ENCODE peak calls at places on chromosomes 16 and 17, in four cellular contexts. L is NT2/D1, I is renal cortical epithelial cell, H is KBM-7. S is an unnamed sample.

GRCh38 chr17:82627827-82628226 is 20.4 kb downstream of the WDR45B start:
- DNase-seq in L (no peak), I (no peak), H (peak; percentile 82), S (no peak)

GRCh38 chr17:50699410-50699809 is 8.3 kb downstream of the ANKRD40 start:
- DNase-seq in I (peak; percentile 33), L (no peak), H (no peak), S (no peak)

GRCh38 chr16:10120953-10121352 is 61.3 kb downstream of the GRIN2A start:
- DNase-seq in L (no peak), I (no peak), H (no peak), S (no peak)

GRCh38 chr17:81444610-81445339 is 49.5 kb downstream of the BAHCC1 start:
- DNase-seq in H (no peak), I (no peak), L (no peak), S (no peak)

GRCh38 chr17:73309727-73310555 is 1.9 kb downstream of the CDC42EP4 start:
- DNase-seq in I (no peak), H (peak; percentile 25), L (no peak), S (no peak)

GRCh38 chr16:2270070-2270462 is 2.1 kb upstream of the RNPS1 start:
- DNase-seq in I (no peak), H (no peak), L (no peak), S (no peak)

GRCh38 chr16:25134306-25134705 is 22.8 kb downstream of the LCMT1 start:
- DNase-seq in I (peak; percentile 48), H (peak; percentile 95), L (no peak), S (no peak)

GRCh38 chr17:40075216-40076100 is 12.7 kb downstream of the THRA start:
- DNase-seq in H (peak; percentile 78), I (peak; percentile 67), L (peak; percentile 69), S (peak; percentile 75)

GRCh38 chr17:3905017-3905486 is 11.2 kb downstream of the P2RX1 start:
- DNase-seq in L (no peak), I (no peak), H (no peak), S (no peak)

GRCh38 chr17:3007651-3008121 is 55.7 kb downstream of the OR1D5 start:
- DNase-seq in L (no peak), H (no peak), I (no peak), S (no peak)

GRCh38 chr17:6299275-6299674 is 135.6 kb downstream of the AIPL1 start:
- DNase-seq in I (no peak), H (no peak), L (no peak), S (no peak)

GRCh38 chr16:64159986-64160385 is 961.9 kb downstream of the CDH11 start:
- DNase-seq in L (no peak), H (no peak), I (no peak), S (no peak)

S was measured in iPS DF 6.9.